ENCODE peak calls at places on chromosomes 4 and X, in four cellular contexts. W, X, J and Q are unnamed samples.

GRCh38 chrX:20350598-20350997 is 83.9 kb upstream of the RPS6KA3 start:
- DNase-seq in W (no peak), J (no peak), X (no peak), Q (no peak)

GRCh38 chr4:53022162-53023100 is 160.3 kb downstream of the RASL11B start:
- DNase-seq in W (no peak), J (no peak), X (no peak), Q (no peak)

GRCh38 chrX:22323541-22323940 is 50.8 kb downstream of the CBLL2 start:
- DNase-seq in J (peak; percentile 28), X (no peak), W (no peak), Q (no peak)

GRCh38 chrX:132481449-132481848 is 7.4 kb downstream of the MBNL3 start:
- DNase-seq in X (no peak), W (no peak), J (no peak), Q (no peak)

GRCh38 chr4:52983563-52984303 is 121.6 kb downstream of the RASL11B start:
- DNase-seq in J (peak; percentile 65), X (no peak), W (peak; percentile 66), Q (no peak)

GRCh38 chr4:80538276-80538926 is 202.9 kb downstream of the CFAP299 start:
- DNase-seq in W (no peak), J (no peak), X (no peak), Q (no peak)

GRCh38 chrX:47366051-47366722 is 4.2 kb upstream of the ZNF157 start:
- DNase-seq in J (peak; percentile 40), W (peak; percentile 54), X (no peak), Q (no peak)

GRCh38 chrX:25020391-25021131 is 4.8 kb upstream of the ARX start:
- DNase-seq in X (peak; percentile 83), J (no peak), W (peak; percentile 79), Q (no peak)

GRCh38 chr4:83618991-83619390 is 83.1 kb downstream of the GPAT3 start:
- DNase-seq in X (no peak), J (no peak), W (no peak), Q (no peak)

GRCh38 chr4:24328711-24329110 is 255.6 kb downstream of the DHX15 start:
- DNase-seq in X (no peak), W (no peak), J (peak; percentile 28), Q (no peak)

GRCh38 chrX:56788229-56788628 is 59.2 kb downstream of the NBDY start:
- DNase-seq in J (no peak), X (no peak), W (no peak), Q (no peak)

GRCh38 chr4:177427097-177427665 is 15.1 kb downstream of the AGA start:
- DNase-seq in J (no peak), W (no peak), X (no peak), Q (no peak)

GRCh38 chr4:25351777-25352421 is 25.2 kb upstream of the ANAPC4 start:
- DNase-seq in J (no peak), X (no peak), W (no peak), Q (no peak)

GRCh38 chr4:141977433-141977832 is 341.1 kb downstream of the IL15 start:
- DNase-seq in X (no peak), W (no peak), J (no peak), Q (no peak)

GRCh38 chr4:182449186-182449880 is 206.1 kb downstream of the TENM3 start:
- DNase-seq in X (no peak), J (no peak), W (peak; percentile 23), Q (no peak)

GRCh38 chrX:9466115-9466495 is 1.2 kb downstream of the TBL1X start:
- DNase-seq in X (peak; percentile 79), W (peak; percentile 15), J (peak; percentile 2), Q (no peak)

GRCh38 chrX:116243039-116243438 is 72.5 kb downstream of the AGTR2 start:
- DNase-seq in W (no peak), X (no peak), J (no peak), Q (no peak)

GRCh38 chrX:67622053-67622452 is 78.2 kb downstream of the AR start:
- DNase-seq in J (no peak), W (no peak), X (no peak), Q (no peak)

GRCh38 chr4:61427818-61428495 is 227.8 kb downstream of the ADGRL3 start:
- DNase-seq in W (no peak), X (no peak), J (peak; percentile 40), Q (no peak)

GRCh38 chrX:106894978-106895452 is 8.1 kb downstream of the RIPPLY1 start:
- DNase-seq in J (peak; percentile 39), W (no peak), X (no peak), Q (no peak)

GRCh38 chr4:182877326-182877883 is 39.8 kb downstream of the DCTD start:
- DNase-seq in W (no peak), J (no peak), X (no peak), Q (no peak)

GRCh38 chrX:56031409-56031808 is 200.7 kb upstream of the KLF8 start:
- DNase-seq in J (no peak), W (no peak), X (peak; percentile 7), Q (peak; percentile 76)

GRCh38 chr4:128347175-128347868 is 59.7 kb upstream of the PGRMC2 start:
- DNase-seq in X (no peak), W (no peak), J (no peak), Q (no peak)

GRCh38 chr4:3834921-3835521 is 68.8 kb downstream of the ADRA2C start:
- DNase-seq in X (no peak), J (no peak), W (no peak), Q (no peak)

GRCh38 chrX:100719139-100719538 is 12.8 kb downstream of the SYTL4 start:
- DNase-seq in X (no peak), W (no peak), J (no peak), Q (no peak)

GRCh38 chr4:86043755-86044592 is 315.9 kb downstream of the MAPK10 start:
- DNase-seq in J (peak; percentile 45), W (peak; percentile 15), X (no peak), Q (no peak)

GRCh38 chr4:20271954-20272353 is 20.2 kb downstream of the SLIT2 start:
- DNase-seq in X (no peak), J (no peak), W (no peak), Q (no peak)

GRCh38 chr4:95507147-95507546 is 41.6 kb downstream of the UNC5C start:
- DNase-seq in W (no peak), X (no peak), J (no peak), Q (no peak)

GRCh38 chr4:158125325-158125724 is 47.5 kb downstream of the GASK1B start:
- DNase-seq in X (no peak), J (no peak), W (no peak), Q (no peak)

GRCh38 chr4:7390366-7390765 is 44.4 kb downstream of the PSAPL1 start:
- DNase-seq in J (no peak), X (no peak), W (no peak), Q (peak; percentile 44)

GRCh38 chr4:26028793-26029511 is 114.9 kb downstream of the SMIM20 start:
- DNase-seq in J (no peak), X (peak; percentile 96), W (peak; percentile 78), Q (no peak)

GRCh38 chrX:48496660-48497059 is 12.1 kb upstream of the PORCN start:
- DNase-seq in W (no peak), J (no peak), X (no peak), Q (no peak)

GRCh38 chr4:54400802-54401201 is 171.7 kb downstream of the PDGFRA start:
- DNase-seq in X (no peak), W (no peak), J (peak; percentile 65), Q (no peak)

GRCh38 chrX:3627579-3627978 is 85.9 kb downstream of the PRKX start:
- DNase-seq in X (no peak), J (no peak), W (no peak), Q (no peak)

GRCh38 chr4:87058272-87059073 is 123.7 kb downstream of the AFF1 start:
- DNase-seq in X (no peak), J (no peak), W (peak; percentile 25), Q (no peak)

GRCh38 chrX:104113237-104113965 is 1.1 kb downstream of the ZCCHC18 start:
- DNase-seq in W (peak; percentile 37), X (no peak), J (peak; percentile 11), Q (no peak)

DNA sequence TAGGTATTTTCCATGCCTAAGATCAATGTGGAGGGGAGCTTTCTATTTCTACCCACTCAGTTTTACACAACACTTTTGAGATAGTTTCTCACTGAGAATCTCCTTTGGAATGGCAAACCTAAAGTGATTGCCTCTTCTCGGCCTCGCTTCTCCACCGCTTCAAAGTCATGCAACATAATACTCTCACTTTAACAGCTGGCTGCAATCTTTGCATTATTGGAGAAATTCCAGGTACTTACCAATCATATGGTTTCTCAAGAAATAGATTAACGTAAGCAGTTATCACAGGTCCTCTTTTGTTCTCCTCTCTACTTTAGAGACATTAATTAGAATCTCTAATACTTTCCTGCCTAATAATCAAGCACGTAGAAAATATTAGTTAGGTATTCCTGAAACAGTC is 3.7 kb upstream of the IL13RA2 start:
- DNase-seq in J (no peak), X (no peak), W (no peak), Q (no peak)
- TF ChIP-seq CTCF in J (no peak), X (no peak), W (no peak), Q (no peak)

GRCh38 chr4:44646151-44646550 is 5.3 kb downstream of the YIPF7 start:
- DNase-seq in X (no peak), J (no peak), W (no peak), Q (no peak)

GRCh38 chr4:44651425-44651824 is at the start of gene YIPF7:
- DNase-seq in X (no peak), J (no peak), W (no peak), Q (no peak)

GRCh38 chr4:44652002-44652401 is 577 bp upstream of the YIPF7 start:
- DNase-seq in W (no peak), X (no peak), J (no peak), Q (no peak)
- TF ChIP-seq CTCF in W (no peak), X (no peak), J (no peak), Q (no peak)

GRCh38 chrX:83759872-83760271 is 101.1 kb upstream of the CYLC1 start:
- DNase-seq in W (peak; percentile 1), J (no peak), X (no peak), Q (no peak)
- TF ChIP-seq CTCF in W (peak; percentile 11), J (peak; percentile 25), X (no peak), Q (peak; percentile 36)

DNA sequence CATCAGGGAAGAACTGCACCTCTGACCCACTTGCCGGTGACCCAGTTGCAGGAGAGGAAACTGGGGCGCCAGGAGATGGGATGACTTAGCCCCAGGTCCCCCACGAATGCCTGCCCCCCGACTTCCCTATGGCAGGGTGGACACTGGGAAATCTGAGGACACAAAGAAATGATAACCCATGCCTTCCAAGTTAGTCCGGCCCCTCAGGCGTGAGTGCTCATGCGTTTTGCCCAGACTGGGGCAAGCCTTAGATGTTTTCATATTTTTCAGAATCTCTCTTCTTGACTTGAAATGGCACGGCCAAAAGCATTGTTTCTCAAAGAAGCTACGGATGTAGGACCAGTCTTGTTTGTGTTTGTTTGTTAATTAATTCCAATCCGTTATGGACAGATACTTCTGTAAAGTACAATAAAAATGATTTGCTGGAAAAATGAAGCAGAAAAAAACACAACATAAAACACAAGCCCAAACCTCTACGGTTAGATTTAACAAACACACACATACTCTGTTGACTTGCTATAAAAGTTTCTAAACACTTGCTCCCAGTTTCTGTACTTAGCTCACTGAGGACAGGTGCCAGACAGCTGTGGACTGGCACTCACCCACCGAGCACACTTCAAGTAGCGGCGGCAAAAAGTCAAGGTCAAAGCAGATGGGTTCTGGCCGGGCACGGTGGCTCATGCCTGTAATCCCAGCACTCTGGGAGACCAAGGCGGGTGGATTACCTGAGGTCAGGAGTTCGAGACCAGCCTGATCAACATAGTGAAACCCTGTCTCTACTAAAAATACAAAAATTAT is 341.5 kb downstream of the BCOR start:
- DNase-seq in W (no peak), X (no peak), J (no peak), Q (no peak)
- TF ChIP-seq CTCF in W (no peak), X (no peak), J (no peak), Q (no peak)

GRCh38 chrX:1591102-1591862 is at the start of gene AKAP17A:
- DNase-seq in W (peak; percentile 99), X (peak; percentile 99), J (peak; percentile 80), Q (peak; percentile 99)
- TF ChIP-seq CTCF in W (peak; percentile 1), X (peak; percentile 42), J (no peak), Q (no peak)

GRCh38 chrX:40471965-40472648 is 108.7 kb upstream of the ATP6AP2 start:
- DNase-seq in W (peak; percentile 28), J (peak; percentile 43), X (no peak), Q (no peak)
- TF ChIP-seq CTCF in W (no peak), J (no peak), X (no peak), Q (peak; percentile 13)